ENCODE peak calls at places on chromosomes 3 and 15, in seven cellular contexts. O is HCT116, M is SK-N-SH, I is GM12878, V is HepG2, Z is K562, X is H1. T is an unnamed sample.

GRCh38 chr15:46682969-46683791 is 1034.1 kb upstream of the SEMA6D start:
- DNase-seq in O (no peak), M (no peak), I (no peak), V (no peak), Z (no peak), X (no peak), T (peak)

GRCh38 chr3:58254144-58254543 is 16.6 kb downstream of the ABHD6 start:
- DNase-seq in O (no peak), M (no peak), I (no peak), V (no peak), Z (no peak), X (no peak), T (no peak)

GRCh38 chr15:98532063-98532462 is 116.3 kb upstream of the IGF1R start:
- DNase-seq in O (no peak), M (no peak), I (no peak), V (no peak), Z (no peak), X (no peak), T (no peak)

GRCh38 chr3:110894574-110894973 is 177.0 kb upstream of the NECTIN3 start:
- DNase-seq in O (no peak), M (no peak), I (no peak), V (no peak), Z (no peak), X (no peak), T (no peak)

GRCh38 chr15:67883228-67883773 is 43.5 kb upstream of the RNU6-1 start:
- DNase-seq in O (no peak), M (no peak), I (no peak), V (no peak), Z (peak), X (no peak), T (no peak)

GRCh38 chr3:42653560-42654330 is at the start of gene ZBTB47:
- DNase-seq in O (no peak), M (no peak), I (no peak), V (no peak), Z (peak), X (peak), T (peak)

GRCh38 chr15:42080585-42081462 is 13.5 kb downstream of the PLA2G4D start:
- DNase-seq in O (no peak), M (no peak), I (no peak), V (no peak), Z (no peak), X (peak), T (no peak)

GRCh38 chr3:141050913-141051632 is at the start of gene SPSB4:
- DNase-seq in O (peak), M (peak), I (no peak), V (peak), Z (no peak), X (peak), T (peak)

GRCh38 chr3:195154793-195155535 is 116.0 kb downstream of the XXYLT1 start:
- DNase-seq in O (no peak), M (peak), I (no peak), V (peak), Z (peak), X (no peak), T (no peak)

GRCh38 chr15:67783303-67783702 is 42.0 kb upstream of the SKOR1 start:
- DNase-seq in O (no peak), M (no peak), I (peak), V (no peak), Z (no peak), X (no peak), T (no peak)

GRCh38 chr3:54905936-54906335 is 21.9 kb downstream of the LRTM1 start:
- DNase-seq in O (no peak), M (no peak), I (no peak), V (no peak), Z (no peak), X (no peak), T (no peak)

GRCh38 chr15:49693491-49693890 is 72.6 kb downstream of the DTWD1 start:
- DNase-seq in O (no peak), M (no peak), I (no peak), V (no peak), Z (no peak), X (no peak), T (no peak)

GRCh38 chr3:136247436-136247835 is 2.7 kb upstream of the PCCB start:
- DNase-seq in O (no peak), M (no peak), I (no peak), V (no peak), Z (no peak), X (no peak), T (no peak)

GRCh38 chr3:16132926-16133325 is 41.6 kb upstream of the GALNT15 start:
- DNase-seq in O (no peak), M (no peak), I (no peak), V (no peak), Z (no peak), X (no peak), T (no peak)

GRCh38 chr3:11878837-11879236 is 32.2 kb upstream of the TAMM41 start:
- DNase-seq in O (peak), M (peak), I (no peak), V (no peak), Z (no peak), X (no peak), T (no peak)

GRCh38 chr15:90598053-90598577 is 68.4 kb downstream of the CRTC3 start:
- DNase-seq in O (no peak), M (no peak), I (peak), V (peak), Z (peak), X (no peak), T (no peak)

GRCh38 chr3:12287727-12288465 is 974 bp upstream of the PPARG start:
- DNase-seq in O (no peak), M (peak), I (no peak), V (no peak), Z (no peak), X (peak), T (no peak)

GRCh38 chr3:186254676-186255665 is 107.1 kb downstream of the DGKG start:
- DNase-seq in O (no peak), M (no peak), I (peak), V (no peak), Z (no peak), X (no peak), T (no peak)

GRCh38 chr15:60589253-60589652 is 110.3 kb upstream of the ICE2 start:
- DNase-seq in O (no peak), M (no peak), I (no peak), V (no peak), Z (no peak), X (no peak), T (no peak)

GRCh38 chr15:76996526-76997401 is 1.8 kb downstream of the PSTPIP1 start:
- DNase-seq in O (no peak), M (peak), I (no peak), V (no peak), Z (no peak), X (no peak), T (no peak)

GRCh38 chr3:63343674-63344073 is 65.6 kb downstream of the SYNPR start:
- DNase-seq in O (peak), M (peak), I (peak), V (peak), Z (peak), X (no peak), T (no peak)

GRCh38 chr3:50557106-50557505 is 10.4 kb downstream of the C3orf18 start:
- DNase-seq in O (no peak), M (no peak), I (no peak), V (no peak), Z (no peak), X (no peak), T (no peak)

GRCh38 chr3:78116874-78117273 is 1077.0 kb downstream of the ROBO2 start:
- DNase-seq in O (no peak), M (no peak), I (no peak), V (no peak), Z (no peak), X (no peak), T (no peak)

GRCh38 chr15:41949400-41950126 is 22.8 kb downstream of the EHD4 start:
- DNase-seq in O (no peak), M (no peak), I (no peak), V (no peak), Z (no peak), X (no peak), T (no peak)

GRCh38 chr3:46228259-46229222 is 13.7 kb upstream of the CCR3 start:
- DNase-seq in O (no peak), M (no peak), I (no peak), V (no peak), Z (no peak), X (no peak), T (no peak)

GRCh38 chr15:38267416-38268022 is 14.9 kb downstream of the SPRED1 start:
- DNase-seq in O (no peak), M (no peak), I (no peak), V (no peak), Z (no peak), X (no peak), T (no peak)

GRCh38 chr15:61264986-61265385 is 35.9 kb upstream of the RORA start:
- DNase-seq in O (no peak), M (no peak), I (no peak), V (no peak), Z (no peak), X (no peak), T (no peak)

GRCh38 chr3:75192065-75192658 is 472.0 kb upstream of the FRG2C start:
- DNase-seq in O (peak), M (peak), I (no peak), V (peak), Z (peak), X (peak), T (no peak)

GRCh38 chr15:83612226-83612625 is 41.7 kb upstream of the ADAMTSL3 start:
- DNase-seq in O (no peak), M (no peak), I (no peak), V (no peak), Z (no peak), X (no peak), T (no peak)

DNA sequence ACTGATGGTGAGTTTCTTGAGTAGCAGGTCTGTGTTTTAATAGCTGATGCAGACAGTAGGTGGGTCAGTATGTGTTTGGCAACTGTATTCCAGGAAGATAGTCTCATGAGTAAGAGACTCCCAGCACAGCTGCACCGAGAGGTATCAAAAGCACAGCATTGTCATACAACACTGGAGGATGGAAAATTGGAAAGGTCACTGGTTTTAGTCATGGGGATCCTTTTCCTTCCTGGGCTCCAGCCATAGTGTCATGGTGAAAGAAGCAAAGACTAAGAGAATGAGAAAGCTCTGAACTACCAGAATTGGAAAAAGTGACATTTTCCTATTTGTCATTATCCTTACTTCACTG is 61.5 kb downstream of the P3H2 start:
- DNase-seq in O (no peak), M (no peak), I (no peak), V (no peak), Z (no peak), X (no peak), T (no peak)
- TF ChIP-seq JUND in O (no peak), M (no peak), I (no peak), V (no peak), Z (no peak), X (no peak), T (no peak)

GRCh38 chr3:72127213-72127612 is 342.3 kb upstream of the PROK2 start:
- DNase-seq in O (no peak), M (no peak), I (no peak), V (no peak), Z (no peak), X (no peak), T (no peak)
- TF ChIP-seq JUND in O (no peak), M (no peak), I (no peak), V (no peak), Z (no peak), X (no peak), T (no peak)

GRCh38 chr3:20256144-20256543 is 70.1 kb upstream of the SGO1 start:
- DNase-seq in O (no peak), M (no peak), I (peak), V (no peak), Z (no peak), X (no peak), T (no peak)
- TF ChIP-seq JUND in O (no peak), M (no peak), I (no peak), V (no peak), Z (no peak), X (no peak), T (no peak)

DNA sequence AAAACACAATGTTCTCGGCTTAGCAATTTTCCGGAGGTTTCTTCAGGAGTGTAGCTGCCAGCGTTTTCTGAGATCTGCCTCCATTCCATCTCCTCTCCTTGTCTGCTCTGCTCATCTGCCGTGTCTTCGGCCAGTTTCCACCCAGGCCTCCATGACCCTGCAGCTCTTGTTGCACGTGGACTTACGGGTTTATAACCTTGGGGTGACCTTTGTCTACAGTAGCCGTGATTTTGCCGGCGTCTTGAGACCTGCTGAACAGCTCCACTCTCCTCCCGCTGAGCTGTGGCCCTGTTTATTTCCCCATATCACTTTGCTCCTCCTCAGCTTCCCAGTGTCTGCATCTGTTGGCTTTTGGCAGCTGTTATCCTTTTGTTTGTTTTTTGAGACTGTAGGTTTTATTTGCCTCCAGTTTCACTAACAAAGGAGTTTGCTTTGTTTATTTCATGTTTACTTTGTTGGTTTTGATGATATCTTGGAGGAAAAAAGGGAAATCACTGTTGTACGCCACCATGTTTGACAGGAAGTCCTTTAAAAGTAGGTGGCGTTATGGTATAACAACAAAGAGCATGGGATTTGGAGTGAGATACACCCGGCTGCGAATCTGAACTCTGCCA is 29.3 kb upstream of the SLC28A1 start:
- DNase-seq in O (no peak), M (no peak), I (no peak), V (no peak), Z (no peak), X (no peak), T (peak)
- TF ChIP-seq JUND in O (no peak), M (no peak), I (no peak), V (no peak), Z (no peak), X (no peak), T (no peak)

GRCh38 chr15:80242132-80242769 is 9.8 kb downstream of the CTXND1 start:
- DNase-seq in O (peak), M (peak), I (no peak), V (peak), Z (peak), X (peak), T (no peak)
- TF ChIP-seq JUND in O (no peak), M (no peak), I (no peak), V (no peak), Z (peak), X (no peak), T (no peak)

GRCh38 chr15:65964792-65965433 is 95.6 kb downstream of the RAB11A start:
- DNase-seq in O (no peak), M (no peak), I (no peak), V (no peak), Z (no peak), X (no peak), T (no peak)
- TF ChIP-seq JUND in O (no peak), M (no peak), I (no peak), V (no peak), Z (no peak), X (no peak), T (no peak)

GRCh38 chr3:119175869-119176756 is 2.7 kb downstream of the UPK1B start:
- DNase-seq in O (no peak), M (no peak), I (no peak), V (no peak), Z (no peak), X (no peak), T (no peak)
- TF ChIP-seq JUND in O (no peak), M (no peak), I (no peak), V (no peak), Z (no peak), X (no peak), T (no peak)

T was measured in T47D.